ENCODE peak calls at places on chromosomes 4 and X, in ten cellular contexts. D is M059J; L is activated T-cell treated with anti-CD3 and anti-CD28 coated beads for 24 hours; F is stomach; Y is stimulated activated CD4-positive, alpha-beta T cell treated with anti-CD3 and anti-CD28 coated beads, Interleukin-1b, Interleukin-23, amount 100 ng/mL, for 24 hours; J is HT1080; T is effector memory CD8-positive, alpha-beta T cell; A is GM12878; G is foreskin fibroblast; M is fibroblast of lung. E is an unnamed sample.

GRCh38 chr4:39730067-39730466 is 32.1 kb downstream of the UBE2K start:
- DNase-seq in L (no peak), G (peak), A (no peak), T (no peak), D (peak), J (peak), M (no peak), F (no peak), Y (no peak), E (no peak)

GRCh38 chr4:181319629-181320028 is 923.6 kb upstream of the TENM3 start:
- DNase-seq in L (no peak), A (no peak), Y (no peak), J (no peak), D (no peak), G (no peak), M (no peak), T (no peak), F (no peak), E (no peak)

GRCh38 chrX:1451676-1452496 is 823 bp downstream of the ASMTL start:
- DNase-seq in T (peak), G (no peak), F (peak), Y (no peak), M (no peak), D (no peak), J (no peak), A (no peak), L (no peak), E (no peak)

GRCh38 chr4:183106839-183107238 is 7.8 kb downstream of the WWC2 start:
- DNase-seq in J (peak), D (no peak), F (no peak), L (no peak), M (no peak), Y (no peak), G (no peak), A (no peak), T (no peak), E (no peak)

GRCh38 chr4:39883645-39884044 is 94.1 kb downstream of the PDS5A start:
- DNase-seq in G (no peak), J (peak), D (peak), A (no peak), M (no peak), T (no peak), L (no peak), F (no peak), Y (no peak), E (no peak)

GRCh38 chr4:113071811-113072210 is 22.4 kb downstream of the ANK2 start:
- DNase-seq in F (no peak), A (no peak), D (no peak), M (no peak), L (no peak), T (no peak), G (no peak), Y (no peak), J (no peak), E (no peak)

GRCh38 chrX:136166221-136166855 is 19.0 kb downstream of the FHL1 start:
- DNase-seq in T (no peak), D (peak), M (peak), Y (no peak), G (peak), J (no peak), L (no peak), F (no peak), A (no peak), E (peak)

GRCh38 chrX:40086569-40087335 is 11.0 kb downstream of the BCOR start:
- DNase-seq in L (no peak), M (peak), T (no peak), J (no peak), G (peak), F (no peak), Y (no peak), D (no peak), A (no peak), E (no peak)

GRCh38 chr4:170271723-170272122 is 182.0 kb upstream of the AADAT start:
- DNase-seq in M (no peak), G (no peak), Y (no peak), D (no peak), J (peak), A (no peak), F (no peak), L (no peak), T (no peak), E (no peak)

GRCh38 chr4:7358100-7358735 is 76.5 kb downstream of the PSAPL1 start:
- DNase-seq in G (peak), Y (no peak), L (no peak), D (peak), M (peak), F (peak), T (no peak), A (no peak), J (peak), E (no peak)

GRCh38 chr4:67721770-67722597 is 21.0 kb upstream of the UBA6 start:
- DNase-seq in J (peak), M (peak), Y (no peak), G (peak), A (no peak), D (peak), F (no peak), T (no peak), L (no peak), E (no peak)